ENCODE peak calls at places on chromosomes 11 and 22, in nine cellular contexts. One of them, this sample, is unnamed.

GRCh38 chr22:23691748-23692423 is 1.1 kb downstream of the RGL4 start:
- DNase-seq in endothelial cell: no peak
- DNase-seq in activated CD8-positive, alpha-beta T cell treated with anti-CD3 and anti-CD28 coated beads for 36 hours: no peak
- DNase-seq in GM23338: no peak
- DNase-seq in cardiac muscle cell: no peak
- DNase-seq in kidney epithelial cell: no peak
- DNase-seq in A549: no peak
- DNase-seq in neural progenitor cell: no peak
- DNase-seq in foreskin fibroblast: no peak
- DNase-seq in this sample: no peak

GRCh38 chr22:49553518-49554295 is 274.0 kb downstream of the BRD1 start:
- DNase-seq in endothelial cell: peak; percentile 49
- DNase-seq in activated CD8-positive, alpha-beta T cell treated with anti-CD3 and anti-CD28 coated beads for 36 hours: no peak
- DNase-seq in GM23338: no peak
- DNase-seq in cardiac muscle cell: no peak
- DNase-seq in kidney epithelial cell: no peak
- DNase-seq in A549: no peak
- DNase-seq in neural progenitor cell: peak; percentile 75
- DNase-seq in foreskin fibroblast: no peak
- DNase-seq in this sample: no peak

GRCh38 chr22:46150615-46151423 is 493 bp downstream of the PPARA start:
- DNase-seq in endothelial cell: peak; percentile 40
- DNase-seq in activated CD8-positive, alpha-beta T cell treated with anti-CD3 and anti-CD28 coated beads for 36 hours: peak; percentile 73
- DNase-seq in GM23338: peak; percentile 39
- DNase-seq in cardiac muscle cell: peak; percentile 8
- DNase-seq in kidney epithelial cell: no peak
- DNase-seq in A549: peak; percentile 31
- DNase-seq in neural progenitor cell: peak; percentile 69
- DNase-seq in foreskin fibroblast: no peak
- DNase-seq in this sample: peak; percentile 85

GRCh38 chr11:122696662-122697061 is 41.1 kb downstream of the UBASH3B start:
- DNase-seq in endothelial cell: no peak
- DNase-seq in activated CD8-positive, alpha-beta T cell treated with anti-CD3 and anti-CD28 coated beads for 36 hours: peak; percentile 92
- DNase-seq in GM23338: no peak
- DNase-seq in cardiac muscle cell: no peak
- DNase-seq in kidney epithelial cell: no peak
- DNase-seq in A549: no peak
- DNase-seq in neural progenitor cell: no peak
- DNase-seq in foreskin fibroblast: no peak
- DNase-seq in this sample: peak; percentile 76

GRCh38 chr11:72080326-72081183 is at the start of the genes LRRC51 and NUMA1:
- DNase-seq in endothelial cell: peak; percentile 95
- DNase-seq in activated CD8-positive, alpha-beta T cell treated with anti-CD3 and anti-CD28 coated beads for 36 hours: peak; percentile 100
- DNase-seq in GM23338: peak; percentile 100
- DNase-seq in cardiac muscle cell: peak; percentile 100
- DNase-seq in kidney epithelial cell: peak; percentile 100
- DNase-seq in A549: peak; percentile 91
- DNase-seq in neural progenitor cell: peak; percentile 100
- DNase-seq in foreskin fibroblast: peak; percentile 100
- DNase-seq in this sample: peak; percentile 91

GRCh38 chr11:75558939-75559843 is 2.9 kb upstream of the SERPINH1 start:
- DNase-seq in endothelial cell: peak; percentile 42
- DNase-seq in activated CD8-positive, alpha-beta T cell treated with anti-CD3 and anti-CD28 coated beads for 36 hours: no peak
- DNase-seq in GM23338: peak; percentile 62
- DNase-seq in cardiac muscle cell: peak; percentile 97
- DNase-seq in kidney epithelial cell: no peak
- DNase-seq in A549: no peak
- DNase-seq in neural progenitor cell: no peak
- DNase-seq in foreskin fibroblast: peak; percentile 68
- DNase-seq in this sample: no peak

GRCh38 chr22:49756201-49756600 is 71.5 kb downstream of the BRD1 start:
- DNase-seq in endothelial cell: no peak
- DNase-seq in activated CD8-positive, alpha-beta T cell treated with anti-CD3 and anti-CD28 coated beads for 36 hours: no peak
- DNase-seq in GM23338: no peak
- DNase-seq in cardiac muscle cell: no peak
- DNase-seq in kidney epithelial cell: no peak
- DNase-seq in A549: no peak
- DNase-seq in neural progenitor cell: no peak
- DNase-seq in foreskin fibroblast: no peak
- DNase-seq in this sample: no peak

GRCh38 chr11:66543263-66544107 is 2.4 kb downstream of the ZDHHC24 start:
- DNase-seq in endothelial cell: peak; percentile 63
- DNase-seq in activated CD8-positive, alpha-beta T cell treated with anti-CD3 and anti-CD28 coated beads for 36 hours: peak; percentile 86
- DNase-seq in GM23338: peak; percentile 80
- DNase-seq in cardiac muscle cell: peak; percentile 68
- DNase-seq in kidney epithelial cell: no peak
- DNase-seq in A549: no peak
- DNase-seq in neural progenitor cell: peak; percentile 52
- DNase-seq in foreskin fibroblast: peak; percentile 35
- DNase-seq in this sample: peak; percentile 79

GRCh38 chr11:64437426-64437825 is 78.5 kb downstream of the RPS6KA4 start:
- DNase-seq in endothelial cell: no peak
- DNase-seq in activated CD8-positive, alpha-beta T cell treated with anti-CD3 and anti-CD28 coated beads for 36 hours: no peak
- DNase-seq in GM23338: no peak
- DNase-seq in cardiac muscle cell: no peak
- DNase-seq in kidney epithelial cell: no peak
- DNase-seq in A549: no peak
- DNase-seq in neural progenitor cell: no peak
- DNase-seq in foreskin fibroblast: no peak
- DNase-seq in this sample: no peak

GRCh38 chr22:43992331-43992821 is 31.7 kb upstream of the PARVB start:
- DNase-seq in endothelial cell: no peak
- DNase-seq in activated CD8-positive, alpha-beta T cell treated with anti-CD3 and anti-CD28 coated beads for 36 hours: no peak
- DNase-seq in GM23338: no peak
- DNase-seq in cardiac muscle cell: peak; percentile 15
- DNase-seq in kidney epithelial cell: no peak
- DNase-seq in A549: no peak
- DNase-seq in neural progenitor cell: no peak
- DNase-seq in foreskin fibroblast: peak; percentile 85
- DNase-seq in this sample: no peak

GRCh38 chr11:8839957-8840945 is 70.7 kb upstream of the AKIP1 start:
- DNase-seq in endothelial cell: peak; percentile 9
- DNase-seq in activated CD8-positive, alpha-beta T cell treated with anti-CD3 and anti-CD28 coated beads for 36 hours: peak; percentile 55
- DNase-seq in GM23338: peak; percentile 50
- DNase-seq in cardiac muscle cell: peak; percentile 69
- DNase-seq in kidney epithelial cell: no peak
- DNase-seq in A549: no peak
- DNase-seq in neural progenitor cell: peak; percentile 85
- DNase-seq in foreskin fibroblast: no peak
- DNase-seq in this sample: no peak

GRCh38 chr11:95108159-95108611 is 18.5 kb downstream of the ENDOD1 start:
- DNase-seq in endothelial cell: peak; percentile 14
- DNase-seq in activated CD8-positive, alpha-beta T cell treated with anti-CD3 and anti-CD28 coated beads for 36 hours: no peak
- DNase-seq in GM23338: no peak
- DNase-seq in cardiac muscle cell: peak; percentile 81
- DNase-seq in kidney epithelial cell: no peak
- DNase-seq in A549: no peak
- DNase-seq in neural progenitor cell: peak; percentile 5
- DNase-seq in foreskin fibroblast: no peak
- DNase-seq in this sample: no peak

GRCh38 chr11:62546244-62546936 is at the start of gene AHNAK:
- DNase-seq in endothelial cell: peak; percentile 59
- DNase-seq in activated CD8-positive, alpha-beta T cell treated with anti-CD3 and anti-CD28 coated beads for 36 hours: peak; percentile 80
- DNase-seq in GM23338: peak; percentile 76
- DNase-seq in cardiac muscle cell: peak; percentile 73
- DNase-seq in kidney epithelial cell: no peak
- DNase-seq in A549: peak; percentile 67
- DNase-seq in neural progenitor cell: peak; percentile 86
- DNase-seq in foreskin fibroblast: peak; percentile 79
- DNase-seq in this sample: peak; percentile 82

DNA sequence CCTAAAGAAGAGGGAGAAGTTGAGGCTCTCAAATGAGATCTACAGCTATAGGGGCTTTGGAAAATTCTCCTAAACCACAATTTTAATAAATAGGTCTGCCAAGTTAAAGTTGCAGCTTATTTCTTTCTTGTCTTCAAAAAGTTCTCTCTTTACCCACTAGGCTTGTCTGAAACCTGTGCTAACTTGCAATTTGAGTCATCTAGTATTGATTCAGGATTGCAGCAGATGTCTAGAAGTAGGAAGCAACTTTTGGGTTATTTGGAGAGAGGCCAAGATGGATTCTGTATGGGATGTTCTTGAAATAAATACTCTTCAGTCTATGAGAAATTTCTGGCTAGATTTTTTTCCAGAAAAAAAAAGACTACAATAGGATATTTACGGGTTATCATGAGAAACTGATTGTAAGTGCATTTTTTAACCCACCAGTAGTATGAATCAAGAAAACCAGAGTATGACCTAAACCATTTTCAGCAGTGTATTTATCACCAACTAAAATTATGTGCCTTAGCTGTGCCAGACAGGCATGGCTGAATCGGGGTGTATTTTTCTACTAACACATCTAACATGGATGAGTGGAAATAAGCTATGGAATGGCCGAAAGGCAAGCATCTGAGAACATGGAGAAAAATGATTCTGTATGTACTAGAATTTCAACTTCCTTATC is 4.9 kb upstream of the RAB38 start:
- DNase-seq in endothelial cell: no peak
- DNase-seq in activated CD8-positive, alpha-beta T cell treated with anti-CD3 and anti-CD28 coated beads for 36 hours: no peak
- DNase-seq in GM23338: no peak
- DNase-seq in cardiac muscle cell: peak; percentile 49
- DNase-seq in kidney epithelial cell: no peak
- DNase-seq in A549: no peak
- DNase-seq in neural progenitor cell: no peak
- DNase-seq in foreskin fibroblast: no peak
- DNase-seq in this sample: no peak
- TF ChIP-seq CTCF in endothelial cell: no peak
- TF ChIP-seq CTCF in activated CD8-positive, alpha-beta T cell treated with anti-CD3 and anti-CD28 coated beads for 36 hours: no peak
- TF ChIP-seq CTCF in GM23338: no peak
- TF ChIP-seq CTCF in cardiac muscle cell: no peak
- TF ChIP-seq CTCF in kidney epithelial cell: no peak
- TF ChIP-seq CTCF in A549: no peak
- TF ChIP-seq CTCF in neural progenitor cell: no peak
- TF ChIP-seq CTCF in foreskin fibroblast: no peak
- TF ChIP-seq CTCF in this sample: no peak

GRCh38 chr22:17725465-17725800 is 48.8 kb downstream of the BID start:
- DNase-seq in endothelial cell: no peak
- DNase-seq in activated CD8-positive, alpha-beta T cell treated with anti-CD3 and anti-CD28 coated beads for 36 hours: no peak
- DNase-seq in GM23338: no peak
- DNase-seq in cardiac muscle cell: no peak
- DNase-seq in kidney epithelial cell: no peak
- DNase-seq in A549: no peak
- DNase-seq in neural progenitor cell: no peak
- DNase-seq in foreskin fibroblast: no peak
- DNase-seq in this sample: no peak
- TF ChIP-seq CTCF in endothelial cell: no peak
- TF ChIP-seq CTCF in activated CD8-positive, alpha-beta T cell treated with anti-CD3 and anti-CD28 coated beads for 36 hours: no peak
- TF ChIP-seq CTCF in GM23338: no peak
- TF ChIP-seq CTCF in cardiac muscle cell: no peak
- TF ChIP-seq CTCF in kidney epithelial cell: no peak
- TF ChIP-seq CTCF in A549: no peak
- TF ChIP-seq CTCF in neural progenitor cell: no peak
- TF ChIP-seq CTCF in foreskin fibroblast: no peak
- TF ChIP-seq CTCF in this sample: no peak

GRCh38 chr22:38501797-38502672 is 4.1 kb downstream of the DDX17 start:
- DNase-seq in endothelial cell: no peak
- DNase-seq in activated CD8-positive, alpha-beta T cell treated with anti-CD3 and anti-CD28 coated beads for 36 hours: no peak
- DNase-seq in GM23338: no peak
- DNase-seq in cardiac muscle cell: no peak
- DNase-seq in kidney epithelial cell: no peak
- DNase-seq in A549: no peak
- DNase-seq in neural progenitor cell: no peak
- DNase-seq in foreskin fibroblast: no peak
- DNase-seq in this sample: no peak

GRCh38 chr22:38503021-38503420 is 3.1 kb downstream of the DDX17 start:
- DNase-seq in endothelial cell: no peak
- DNase-seq in activated CD8-positive, alpha-beta T cell treated with anti-CD3 and anti-CD28 coated beads for 36 hours: no peak
- DNase-seq in GM23338: no peak
- DNase-seq in cardiac muscle cell: no peak
- DNase-seq in kidney epithelial cell: no peak
- DNase-seq in A549: no peak
- DNase-seq in neural progenitor cell: no peak
- DNase-seq in foreskin fibroblast: no peak
- DNase-seq in this sample: no peak

GRCh38 chr22:38506118-38506962 is at the start of gene DDX17:
- DNase-seq in endothelial cell: peak; percentile 89
- DNase-seq in activated CD8-positive, alpha-beta T cell treated with anti-CD3 and anti-CD28 coated beads for 36 hours: peak; percentile 96
- DNase-seq in GM23338: peak; percentile 98
- DNase-seq in cardiac muscle cell: peak; percentile 97
- DNase-seq in kidney epithelial cell: peak; percentile 60
- DNase-seq in A549: peak; percentile 85
- DNase-seq in neural progenitor cell: peak; percentile 98
- DNase-seq in foreskin fibroblast: peak; percentile 89
- DNase-seq in this sample: peak; percentile 95

GRCh38 chr22:38504731-38505594 is 1.1 kb downstream of the DDX17 start:
- DNase-seq in endothelial cell: peak; percentile 24
- DNase-seq in activated CD8-positive, alpha-beta T cell treated with anti-CD3 and anti-CD28 coated beads for 36 hours: peak; percentile 83
- DNase-seq in GM23338: peak; percentile 53
- DNase-seq in cardiac muscle cell: peak; percentile 52
- DNase-seq in kidney epithelial cell: no peak
- DNase-seq in A549: no peak
- DNase-seq in neural progenitor cell: peak; percentile 29
- DNase-seq in foreskin fibroblast: peak; percentile 26
- DNase-seq in this sample: peak; percentile 55

GRCh38 chr22:38505595-38506117 is 455 bp downstream of the DDX17 start:
- DNase-seq in endothelial cell: peak; percentile 41
- DNase-seq in activated CD8-positive, alpha-beta T cell treated with anti-CD3 and anti-CD28 coated beads for 36 hours: peak; percentile 54
- DNase-seq in GM23338: peak; percentile 52
- DNase-seq in cardiac muscle cell: peak; percentile 81
- DNase-seq in kidney epithelial cell: no peak
- DNase-seq in A549: peak; percentile 20
- DNase-seq in neural progenitor cell: peak; percentile 83
- DNase-seq in foreskin fibroblast: peak; percentile 53
- DNase-seq in this sample: peak; percentile 70
- TF ChIP-seq CTCF in endothelial cell: no peak
- TF ChIP-seq CTCF in activated CD8-positive, alpha-beta T cell treated with anti-CD3 and anti-CD28 coated beads for 36 hours: no peak
- TF ChIP-seq CTCF in GM23338: no peak
- TF ChIP-seq CTCF in cardiac muscle cell: no peak
- TF ChIP-seq CTCF in kidney epithelial cell: no peak
- TF ChIP-seq CTCF in A549: no peak
- TF ChIP-seq CTCF in neural progenitor cell: no peak
- TF ChIP-seq CTCF in foreskin fibroblast: no peak
- TF ChIP-seq CTCF in this sample: no peak

GRCh38 chr11:20668844-20669832 is at the start of gene NELL1:
- DNase-seq in endothelial cell: peak; percentile 26
- DNase-seq in activated CD8-positive, alpha-beta T cell treated with anti-CD3 and anti-CD28 coated beads for 36 hours: no peak
- DNase-seq in GM23338: peak; percentile 68
- DNase-seq in cardiac muscle cell: peak; percentile 7
- DNase-seq in kidney epithelial cell: no peak
- DNase-seq in A549: no peak
- DNase-seq in neural progenitor cell: peak; percentile 75
- DNase-seq in foreskin fibroblast: no peak
- DNase-seq in this sample: peak; percentile 36

GRCh38 chr11:20670932-20671403 is 1.6 kb downstream of the NELL1 start:
- DNase-seq in endothelial cell: peak; percentile 18
- DNase-seq in activated CD8-positive, alpha-beta T cell treated with anti-CD3 and anti-CD28 coated beads for 36 hours: no peak
- DNase-seq in GM23338: peak; percentile 67
- DNase-seq in cardiac muscle cell: no peak
- DNase-seq in kidney epithelial cell: no peak
- DNase-seq in A549: no peak
- DNase-seq in neural progenitor cell: peak; percentile 34
- DNase-seq in foreskin fibroblast: no peak
- DNase-seq in this sample: no peak

GRCh38 chr11:20669833-20670684 is 673 bp downstream of the NELL1 start:
- DNase-seq in endothelial cell: peak; percentile 11
- DNase-seq in activated CD8-positive, alpha-beta T cell treated with anti-CD3 and anti-CD28 coated beads for 36 hours: no peak
- DNase-seq in GM23338: peak; percentile 41
- DNase-seq in cardiac muscle cell: peak; percentile 1
- DNase-seq in kidney epithelial cell: no peak
- DNase-seq in A549: no peak
- DNase-seq in neural progenitor cell: peak; percentile 34
- DNase-seq in foreskin fibroblast: no peak
- DNase-seq in this sample: no peak

GRCh38 chr11:20671856-20672546 is 2.6 kb downstream of the NELL1 start:
- DNase-seq in endothelial cell: no peak
- DNase-seq in activated CD8-positive, alpha-beta T cell treated with anti-CD3 and anti-CD28 coated beads for 36 hours: no peak
- DNase-seq in GM23338: peak; percentile 34
- DNase-seq in cardiac muscle cell: peak; percentile 6
- DNase-seq in kidney epithelial cell: no peak
- DNase-seq in A549: peak; percentile 31
- DNase-seq in neural progenitor cell: peak; percentile 47
- DNase-seq in foreskin fibroblast: no peak
- DNase-seq in this sample: peak; percentile 52

GRCh38 chr11:20672575-20672974 is 3.2 kb downstream of the NELL1 start:
- DNase-seq in endothelial cell: no peak
- DNase-seq in activated CD8-positive, alpha-beta T cell treated with anti-CD3 and anti-CD28 coated beads for 36 hours: no peak
- DNase-seq in GM23338: peak; percentile 64
- DNase-seq in cardiac muscle cell: peak; percentile 8
- DNase-seq in kidney epithelial cell: no peak
- DNase-seq in A549: no peak
- DNase-seq in neural progenitor cell: peak; percentile 41
- DNase-seq in foreskin fibroblast: no peak
- DNase-seq in this sample: no peak
- TF ChIP-seq CTCF in endothelial cell: peak; percentile 51
- TF ChIP-seq CTCF in activated CD8-positive, alpha-beta T cell treated with anti-CD3 and anti-CD28 coated beads for 36 hours: peak; percentile 41
- TF ChIP-seq CTCF in GM23338: peak; percentile 56
- TF ChIP-seq CTCF in cardiac muscle cell: peak; percentile 40
- TF ChIP-seq CTCF in kidney epithelial cell: peak; percentile 47
- TF ChIP-seq CTCF in A549: peak; percentile 29
- TF ChIP-seq CTCF in neural progenitor cell: peak; percentile 60
- TF ChIP-seq CTCF in foreskin fibroblast: peak; percentile 11
- TF ChIP-seq CTCF in this sample: peak; percentile 45